ENCODE peak calls at places on chromosomes 4 and X, in eight cellular contexts. F, N, T, R, J, S, P and D are unnamed samples.

GRCh38 chr4:37008199-37008598 is 236.3 kb upstream of the NWD2 start:
- DNase-seq in J (no peak), P (no peak), N (no peak), R (no peak), F (peak; percentile 92), T (no peak), S (no peak), D (no peak)

GRCh38 chr4:118979712-118980111 is 91.1 kb downstream of the SYNPO2 start:
- DNase-seq in S (no peak), F (no peak), R (no peak), P (no peak), J (no peak), N (no peak), T (no peak), D (no peak)

GRCh38 chr4:106502106-106502699 is 133.6 kb upstream of the GIMD1 start:
- DNase-seq in N (no peak), T (peak; percentile 69), S (no peak), J (peak; percentile 49), F (peak; percentile 72), R (peak; percentile 14), P (peak; percentile 38), D (peak; percentile 50)

GRCh38 chr4:109998867-109999303 is 86.2 kb downstream of the EGF start:
- DNase-seq in P (no peak), J (peak; percentile 14), S (no peak), N (no peak), T (no peak), R (no peak), F (peak; percentile 79), D (peak; percentile 67)

GRCh38 chr4:8917868-8918783 is 46.5 kb upstream of the HMX1 start:
- DNase-seq in N (peak; percentile 92), R (peak; percentile 0), F (peak; percentile 64), P (peak; percentile 50), S (peak; percentile 58), J (no peak), T (peak; percentile 72), D (peak; percentile 41)

GRCh38 chrX:26586570-26586969 is 370.6 kb downstream of the MAGEB5 start:
- DNase-seq in J (no peak), P (no peak), S (no peak), F (no peak), T (no peak), N (no peak), R (no peak), D (peak; percentile 63)

GRCh38 chr4:174521800-174522182 is 497 bp downstream of the HPGD start:
- DNase-seq in P (no peak), N (no peak), S (no peak), R (no peak), T (no peak), J (no peak), F (no peak), D (no peak)

GRCh38 chrX:84721416-84721815 is 219.2 kb upstream of the HDX start:
- DNase-seq in J (no peak), N (no peak), S (no peak), P (no peak), R (no peak), F (no peak), T (no peak), D (no peak)

GRCh38 chr4:41257257-41257900 is 651 bp downstream of the UCHL1 start:
- DNase-seq in P (peak; percentile 40), J (no peak), R (no peak), N (peak; percentile 86), F (peak; percentile 44), S (peak; percentile 46), T (peak; percentile 66), D (peak; percentile 27)

GRCh38 chrX:153533041-153533565 is 15.7 kb downstream of the ATP2B3 start:
- DNase-seq in J (peak; percentile 1), P (no peak), F (no peak), N (no peak), R (no peak), T (no peak), S (no peak), D (no peak)